ENCODE peak calls at places on chromosomes 3 and 15, in six cellular contexts. M is neuronal stem cell, C is mesendoderm, O is H9, A is mesenchymal stem cell, D is H1. V is an unnamed sample.

GRCh38 chr3:139444446-139444845 is 31.9 kb downstream of the RBP2 start:
- DNase-seq in M (no peak), C (no peak), O (no peak), A (no peak), D (no peak), V (no peak)

GRCh38 chr3:9193211-9193610 is 56.2 kb downstream of the SRGAP3 start:
- DNase-seq in M (no peak), C (no peak), O (no peak), A (no peak), D (no peak), V (no peak)

GRCh38 chr3:20696393-20697045 is 510.5 kb upstream of the SGO1 start:
- DNase-seq in M (no peak), C (no peak), O (no peak), A (no peak), D (no peak), V (no peak)

GRCh38 chr15:96626936-96627577 is 296.6 kb downstream of the NR2F2 start:
- DNase-seq in M (no peak), C (peak), O (no peak), A (no peak), D (no peak), V (no peak)

GRCh38 chr3:43909149-43909548 is 218.4 kb downstream of the ABHD5 start:
- DNase-seq in M (no peak), C (no peak), O (no peak), A (no peak), D (no peak), V (peak)

GRCh38 chr15:89808160-89808870 is 6.3 kb downstream of the ANPEP start:
- DNase-seq in M (no peak), C (no peak), O (no peak), A (no peak), D (no peak), V (no peak)

GRCh38 chr3:13571831-13572750 is 23.2 kb downstream of the FBLN2 start:
- DNase-seq in M (no peak), C (no peak), O (peak), A (no peak), D (no peak), V (no peak)

GRCh38 chr15:62573856-62574255 is 408.8 kb upstream of the C2CD4B start:
- DNase-seq in M (no peak), C (no peak), O (no peak), A (no peak), D (no peak), V (no peak)

GRCh38 chr3:183073839-183074615 is 25.3 kb downstream of the MCCC1 start:
- DNase-seq in M (no peak), C (no peak), O (no peak), A (peak), D (no peak), V (peak)

GRCh38 chr3:193605876-193606275 is 12.9 kb downstream of the OPA1 start:
- DNase-seq in M (peak), C (peak), O (peak), A (peak), D (peak), V (peak)

GRCh38 chr15:57355259-57355658 is 21.0 kb upstream of the CGNL1 start:
- DNase-seq in M (no peak), C (peak), O (peak), A (no peak), D (no peak), V (no peak)

GRCh38 chr3:168336276-168336675 is 240.6 kb upstream of the GOLIM4 start:
- DNase-seq in M (no peak), C (no peak), O (no peak), A (peak), D (no peak), V (peak)

GRCh38 chr3:189947068-189947467 is 173.6 kb downstream of the P3H2 start:
- DNase-seq in M (no peak), C (no peak), O (no peak), A (no peak), D (no peak), V (no peak)

GRCh38 chr3:61530355-61530754 is 31.0 kb upstream of the PTPRG start:
- DNase-seq in M (peak), C (peak), O (peak), A (peak), D (no peak), V (peak)

GRCh38 chr15:31452595-31453557 is 126.2 kb downstream of the KLF13 start:
- DNase-seq in M (no peak), C (no peak), O (peak), A (no peak), D (no peak), V (no peak)

GRCh38 chr3:81958967-81959625 is 197.7 kb upstream of the GBE1 start:
- DNase-seq in M (no peak), C (no peak), O (no peak), A (no peak), D (no peak), V (no peak)

GRCh38 chr15:94743668-94744067 is 512.3 kb downstream of the MCTP2 start:
- DNase-seq in M (no peak), C (no peak), O (no peak), A (no peak), D (no peak), V (no peak)

GRCh38 chr15:29035571-29036285 is 150.0 kb downstream of the APBA2 start:
- DNase-seq in M (no peak), C (no peak), O (no peak), A (no peak), D (no peak), V (no peak)

GRCh38 chr3:56347219-56347871 is 120.9 kb downstream of the ERC2 start:
- DNase-seq in M (peak), C (peak), O (peak), A (no peak), D (peak), V (no peak)

GRCh38 chr3:39384665-39385000 is 1.5 kb downstream of the SLC25A38 start:
- DNase-seq in M (no peak), C (no peak), O (no peak), A (no peak), D (no peak), V (no peak)

GRCh38 chr15:63335543-63336240 is 46.0 kb downstream of the CA12 start:
- DNase-seq in M (no peak), C (no peak), O (no peak), A (no peak), D (no peak), V (no peak)

GRCh38 chr3:47410801-47411646 is 30.2 kb downstream of the PTPN23 start:
- DNase-seq in M (no peak), C (no peak), O (no peak), A (no peak), D (no peak), V (no peak)

GRCh38 chr3:124429129-124429815 is 301.0 kb upstream of the UMPS start:
- DNase-seq in M (no peak), C (peak), O (no peak), A (peak), D (no peak), V (peak)

GRCh38 chr3:134682196-134682880 is 31.5 kb upstream of the KY start:
- DNase-seq in M (no peak), C (no peak), O (no peak), A (no peak), D (no peak), V (peak)

GRCh38 chr15:72758195-72758594 is 25.4 kb downstream of the ADPGK start:
- DNase-seq in M (no peak), C (peak), O (no peak), A (peak), D (no peak), V (peak)

DNA sequence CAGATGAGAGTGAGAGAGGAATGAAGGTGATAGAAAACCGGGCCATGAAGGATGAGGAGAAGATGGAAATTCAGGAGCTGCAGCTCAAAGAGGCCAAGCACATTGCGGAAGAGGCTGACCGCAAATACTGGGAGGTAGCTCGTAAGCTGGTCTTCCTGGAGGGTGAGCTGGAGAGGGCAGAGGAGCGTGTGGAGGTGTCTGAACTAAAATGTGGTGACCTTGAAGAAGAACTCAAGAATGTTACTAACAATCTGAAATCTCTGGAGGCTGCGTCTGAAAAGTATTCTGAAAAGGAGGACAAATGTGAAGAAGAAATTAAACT is 88.9 kb downstream of the EOMES start:
- DNase-seq in M (no peak), C (peak), O (no peak), A (no peak), D (no peak), V (peak)
- H2BK15ac ChIP-seq in M (no peak), C (no peak), O (no peak), A (no peak), D (no peak), V (peak)

DNA sequence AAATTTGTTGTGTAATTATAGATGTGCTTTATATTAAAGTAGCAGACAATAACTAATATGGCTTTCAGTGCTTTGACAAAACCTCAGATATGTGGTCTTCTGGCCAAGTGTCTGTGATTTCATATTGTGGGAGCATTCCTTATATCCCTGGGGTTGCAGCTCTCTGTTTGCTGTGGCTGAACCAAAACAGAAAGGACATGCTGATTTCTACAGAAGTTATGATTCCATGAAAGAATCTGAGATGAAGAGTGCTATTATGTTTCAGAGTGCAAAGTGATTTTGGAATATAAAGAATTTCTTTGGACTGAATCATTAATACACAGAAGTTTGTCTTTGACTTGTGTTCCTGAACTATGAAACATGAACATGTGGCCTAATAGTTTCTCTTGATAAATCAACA is 36.5 kb downstream of the CDV3 start:
- DNase-seq in M (no peak), C (no peak), O (no peak), A (no peak), D (no peak), V (peak)
- H2BK15ac ChIP-seq in M (no peak), C (no peak), O (no peak), A (no peak), D (no peak), V (no peak)

DNA sequence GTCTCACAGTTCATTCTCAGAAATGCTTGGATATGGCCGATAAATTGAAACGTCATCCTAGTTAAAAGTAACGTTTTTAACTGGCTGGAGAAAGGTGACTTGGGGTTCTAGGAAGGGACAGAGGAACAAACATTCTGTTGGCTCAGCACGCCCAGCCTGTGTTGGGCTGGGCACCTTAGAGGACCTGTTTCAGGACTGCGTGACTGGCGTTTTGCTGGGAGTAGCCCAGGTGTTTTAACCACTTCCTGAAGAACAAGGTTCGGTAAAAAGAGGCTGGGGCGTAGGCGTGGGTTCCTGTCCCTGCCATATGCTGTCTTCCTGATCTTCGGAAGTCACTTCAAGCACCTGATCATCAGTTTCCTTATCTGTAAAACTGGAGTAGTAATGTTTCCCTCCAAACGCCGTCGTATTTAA is 1.1 kb upstream of the TLNRD1 start:
- DNase-seq in M (no peak), C (no peak), O (no peak), A (no peak), D (no peak), V (no peak)
- H2BK15ac ChIP-seq in M (no peak), C (no peak), O (no peak), A (peak), D (no peak), V (no peak)

GRCh38 chr15:52200831-52201365 is 9.7 kb upstream of the GNB5 start:
- DNase-seq in M (no peak), C (no peak), O (no peak), A (no peak), D (no peak), V (no peak)
- H2BK15ac ChIP-seq in M (no peak), C (no peak), O (no peak), A (no peak), D (no peak), V (no peak)

DNA sequence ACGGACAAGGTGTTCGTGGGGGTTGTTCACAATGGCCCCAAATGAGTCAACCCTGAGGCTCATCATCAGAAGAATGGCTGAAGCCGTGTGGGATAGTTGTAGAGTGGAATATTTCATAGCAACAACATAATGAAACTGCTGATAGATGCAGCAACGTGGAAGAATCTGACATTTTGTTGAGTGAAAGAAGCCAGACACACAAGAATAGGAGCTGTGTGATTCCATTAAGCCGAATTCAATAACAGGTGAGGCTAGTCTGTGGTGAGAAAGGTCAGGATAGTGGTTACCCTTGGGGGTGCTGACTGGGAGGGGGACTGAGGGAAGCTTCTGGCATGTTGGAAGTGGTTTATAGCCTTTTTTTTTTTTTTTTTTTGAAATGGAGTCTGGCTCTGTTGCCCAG is 144.0 kb downstream of the SMAD6 start:
- DNase-seq in M (no peak), C (no peak), O (no peak), A (no peak), D (no peak), V (no peak)
- H2BK15ac ChIP-seq in M (no peak), C (no peak), O (no peak), A (no peak), D (no peak), V (no peak)

GRCh38 chr15:87518957-87519356 is 737.6 kb downstream of the NTRK3 start:
- DNase-seq in M (no peak), C (no peak), O (no peak), A (no peak), D (no peak), V (no peak)
- H2BK15ac ChIP-seq in M (no peak), C (no peak), O (no peak), A (no peak), D (no peak), V (no peak)

V was measured in IMR-90.